ENCODE peak calls at places on chromosomes 1 and 21, in five cellular contexts. V is esophagus muscularis mucosa, I is breast epithelium, K is heart left ventricle, L is RWPE1. W is an unnamed sample.

GRCh38 chr1:84756455-84757082 is 66.3 kb upstream of the SSX2IP start:
- DNase-seq in V (no peak), I (no peak), K (no peak), L (no peak), W (no peak)

GRCh38 chr1:14108356-14109275 is 408.6 kb downstream of the PRDM2 start:
- DNase-seq in V (peak), I (no peak), K (no peak), L (no peak), W (no peak)

GRCh38 chr1:17944606-17945005 is 163.0 kb upstream of the IGSF21 start:
- DNase-seq in V (no peak), I (no peak), K (no peak), L (no peak), W (no peak)

GRCh38 chr21:32131960-32132359 is 146.9 kb downstream of the MIS18A start:
- DNase-seq in V (no peak), I (no peak), K (no peak), L (no peak), W (no peak)

GRCh38 chr1:66445492-66446181 is 88.3 kb upstream of the SGIP1 start:
- DNase-seq in V (no peak), I (no peak), K (peak), L (no peak), W (no peak)

GRCh38 chr1:115679141-115679611 is 37.4 kb downstream of the VANGL1 start:
- DNase-seq in V (no peak), I (no peak), K (no peak), L (peak), W (no peak)

GRCh38 chr1:21559788-21560567 is 50.8 kb downstream of the ALPL start:
- DNase-seq in V (no peak), I (no peak), K (no peak), L (no peak), W (no peak)

GRCh38 chr1:212928323-212929281 is 21.7 kb upstream of the VASH2 start:
- DNase-seq in V (peak), I (no peak), K (no peak), L (no peak), W (no peak)

GRCh38 chr1:210144736-210145135 is 87.9 kb upstream of the SERTAD4 start:
- DNase-seq in V (no peak), I (no peak), K (no peak), L (peak), W (no peak)

GRCh38 chr1:219066631-219067349 is 106.9 kb upstream of the LYPLAL1 start:
- DNase-seq in V (no peak), I (no peak), K (no peak), L (peak), W (no peak)

GRCh38 chr1:168092566-168093355 is 44.0 kb downstream of the GPR161 start:
- DNase-seq in V (peak), I (no peak), K (no peak), L (no peak), W (no peak)

GRCh38 chr1:64917328-64917861 is 49.0 kb downstream of the JAK1 start:
- DNase-seq in V (peak), I (no peak), K (peak), L (peak), W (peak)

GRCh38 chr1:18578271-18578670 is 52.4 kb upstream of the PAX7 start:
- DNase-seq in V (no peak), I (no peak), K (no peak), L (no peak), W (no peak)

GRCh38 chr1:184605941-184606340 is 148.7 kb downstream of the EDEM3 start:
- DNase-seq in V (peak), I (no peak), K (no peak), L (no peak), W (no peak)

GRCh38 chr1:51612349-51612982 is 4.4 kb upstream of the OSBPL9 start:
- DNase-seq in V (no peak), I (no peak), K (no peak), L (no peak), W (no peak)

GRCh38 chr21:22536511-22536910 is 1538.3 kb downstream of the NCAM2 start:
- DNase-seq in V (no peak), I (no peak), K (no peak), L (peak), W (no peak)

GRCh38 chr1:205274041-205274691 is 46.4 kb downstream of the TMCC2 start:
- DNase-seq in V (no peak), I (peak), K (no peak), L (no peak), W (no peak)

GRCh38 chr1:12383001-12383400 is 153.2 kb downstream of the VPS13D start:
- DNase-seq in V (no peak), I (no peak), K (no peak), L (no peak), W (no peak)

GRCh38 chr1:50894340-50894739 is 65.7 kb downstream of the FAF1 start:
- DNase-seq in V (no peak), I (no peak), K (no peak), L (no peak), W (no peak)

GRCh38 chr1:118247593-118247992 is 62.6 kb upstream of the SPAG17 start:
- DNase-seq in V (no peak), I (no peak), K (no peak), L (peak), W (no peak)